ENCODE peak calls at places on chromosomes 5 and 9, in four cellular contexts. P is stimulated activated CD8-positive, alpha-beta memory T cell treated with anti-CD3 and anti-CD28 coated beads, Interleukin-15, amount 100 ng/mL, for 4 hours; Z is gastrocnemius medialis; H is IMR-90. L is an unnamed sample.
A peak's percentile ranks its signal among the peaks of the same experiment; 100 is the strongest.

GRCh38 chr5:16913187-16913839 is 22.8 kb downstream of the MYO10 start:
- DNase-seq in P (no peak), Z (no peak), H (no peak), L (no peak)

GRCh38 chr5:144510845-144511580 is 340.3 kb downstream of the KCTD16 start:
- DNase-seq in P (no peak), Z (no peak), H (no peak), L (no peak)

GRCh38 chr5:53287573-53287972 is 178.0 kb upstream of the MOCS2 start:
- DNase-seq in H (no peak), P (no peak), Z (no peak), L (no peak)

GRCh38 chr5:132176543-132176945 is 51.1 kb downstream of the P4HA2 start:
- DNase-seq in P (no peak), H (no peak), Z (no peak), L (no peak)

GRCh38 chr9:33139421-33140228 is 27.5 kb downstream of the B4GALT1 start:
- DNase-seq in H (peak; percentile 96), Z (peak; percentile 68), P (no peak), L (peak; percentile 95)

GRCh38 chr9:97617939-97618416 is 15.2 kb downstream of the TSTD2 start:
- DNase-seq in H (no peak), Z (no peak), P (no peak), L (no peak)

GRCh38 chr5:1057841-1058548 is 49.4 kb downstream of the NKD2 start:
- DNase-seq in H (no peak), Z (no peak), P (no peak), L (no peak)

GRCh38 chr9:121744002-121744686 is 92.7 kb downstream of the DAB2IP start:
- DNase-seq in H (peak; percentile 43), P (no peak), Z (peak; percentile 70), L (peak; percentile 39)

GRCh38 chr5:179370490-179371122 is 25.3 kb upstream of the ADAMTS2 start:
- DNase-seq in P (no peak), H (no peak), Z (no peak), L (no peak)

GRCh38 chr5:53879708-53880356 is 319.4 kb downstream of the NDUFS4 start:
- DNase-seq in Z (no peak), H (no peak), P (no peak), L (no peak)

GRCh38 chr5:78912085-78912771 is 72.9 kb downstream of the ARSB start:
- DNase-seq in Z (no peak), H (peak; percentile 61), P (no peak), L (peak; percentile 35)

GRCh38 chr5:120088831-120089230 is 375.3 kb upstream of the PRR16 start:
- DNase-seq in H (no peak), Z (no peak), P (no peak), L (no peak)

GRCh38 chr5:15105799-15106393 is 234.3 kb upstream of the ANKH start:
- DNase-seq in H (peak; percentile 54), P (no peak), Z (no peak), L (peak; percentile 76)

GRCh38 chr5:56814361-56814962 is 887 bp upstream of the MAP3K1 start:
- DNase-seq in Z (no peak), H (no peak), P (no peak), L (no peak)

L was measured in fibroblast of pulmonary artery.